ENCODE peak calls at places on chromosomes 11 and 22, in ten cellular contexts. O, C, Y, S, Q, K, P, E, V and T are unnamed samples.

GRCh38 chr22:41940853-41941765 is 5.8 kb downstream of the CENPM start:
- DNase-seq in O (no peak), C (peak; percentile 91), Y (peak; percentile 78), S (peak; percentile 96), Q (peak; percentile 62), K (peak; percentile 90), P (peak; percentile 53), E (peak; percentile 72), V (peak; percentile 23), T (peak; percentile 75)

GRCh38 chr11:114171257-114172054 is 111.9 kb downstream of the ZBTB16 start:
- DNase-seq in O (no peak), C (no peak), Y (no peak), S (no peak), Q (no peak), K (no peak), P (no peak), E (no peak), V (no peak), T (no peak)

GRCh38 chr11:46112961-46113617 is 8.2 kb downstream of the PHF21A start:
- DNase-seq in O (no peak), C (no peak), Y (no peak), S (peak; percentile 73), Q (no peak), K (no peak), P (peak; percentile 3), E (no peak), V (peak; percentile 9), T (no peak)

GRCh38 chr22:46108564-46109473 is 41.5 kb upstream of the PPARA start:
- DNase-seq in O (no peak), C (no peak), Y (no peak), S (peak; percentile 32), Q (no peak), K (no peak), P (no peak), E (no peak), V (no peak), T (no peak)

GRCh38 chr11:59135648-59136461 is 6.8 kb upstream of the FAM111A start:
- DNase-seq in O (no peak), C (peak; percentile 94), Y (peak; percentile 74), S (peak; percentile 74), Q (peak; percentile 74), K (peak; percentile 79), P (peak; percentile 79), E (peak; percentile 70), V (no peak), T (peak; percentile 78)

GRCh38 chr22:38422615-38423511 is 32.1 kb downstream of the KCNJ4 start:
- DNase-seq in O (no peak), C (no peak), Y (no peak), S (no peak), Q (no peak), K (no peak), P (peak; percentile 35), E (no peak), V (no peak), T (no peak)

GRCh38 chr22:17400305-17400704 is 31.0 kb downstream of the CECR2 start:
- DNase-seq in O (no peak), C (no peak), Y (no peak), S (peak; percentile 29), Q (no peak), K (no peak), P (no peak), E (no peak), V (no peak), T (no peak)

GRCh38 chr11:94715225-94715624 is 52.9 kb upstream of the AMOTL1 start:
- DNase-seq in O (no peak), C (no peak), Y (no peak), S (no peak), Q (no peak), K (no peak), P (no peak), E (no peak), V (no peak), T (no peak)

GRCh38 chr22:37197451-37198289 is 9.6 kb upstream of the C1QTNF6 start:
- DNase-seq in O (no peak), C (peak; percentile 9), Y (no peak), S (peak; percentile 78), Q (no peak), K (no peak), P (peak; percentile 56), E (peak; percentile 54), V (no peak), T (no peak)

GRCh38 chr11:108556019-108556418 is 37.5 kb downstream of the EXPH5 start:
- DNase-seq in O (no peak), C (no peak), Y (no peak), S (no peak), Q (no peak), K (no peak), P (no peak), E (no peak), V (no peak), T (no peak)

GRCh38 chr11:75023446-75024067 is 34.8 kb downstream of the NEU3 start:
- DNase-seq in O (no peak), C (no peak), Y (no peak), S (no peak), Q (no peak), K (no peak), P (no peak), E (no peak), V (no peak), T (no peak)

GRCh38 chr22:22548349-22548716 is 10.7 kb downstream of the PRAME start:
- DNase-seq in O (no peak), C (no peak), Y (no peak), S (no peak), Q (no peak), K (no peak), P (no peak), E (no peak), V (no peak), T (no peak)

GRCh38 chr11:9664276-9665171 is 647 bp downstream of the SWAP70 start:
- DNase-seq in O (peak; percentile 51), C (no peak), Y (peak; percentile 2), S (peak; percentile 59), Q (no peak), K (no peak), P (no peak), E (no peak), V (no peak), T (peak; percentile 1)